ENCODE peak calls at places on chromosomes 1 and 21, in ten cellular contexts. X is endothelial cell of umbilical vein, N is GM23338, R is brain microvascular endothelial cell, W is fibroblast of pulmonary artery, I is AG10803, V is GM12878, F is right atrium auricular region, S is lower leg skin, M is dorsolateral prefrontal cortex. K is an unnamed sample.

GRCh38 chr1:2936568-2937515 is 84.4 kb upstream of the ACTRT2 start:
- DNase-seq in I (no peak), X (no peak), R (no peak), M (no peak), W (no peak), S (no peak), N (no peak), F (no peak), V (no peak), K (no peak)

GRCh38 chr21:32886339-32886738 is 114.8 kb upstream of the PAXBP1 start:
- DNase-seq in R (no peak), W (no peak), V (no peak), N (no peak), M (no peak), X (no peak), I (no peak), S (no peak), F (no peak), K (no peak)

GRCh38 chr1:184598403-184598802 is 156.3 kb downstream of the EDEM3 start:
- DNase-seq in M (no peak), N (no peak), S (no peak), F (no peak), X (no peak), V (no peak), I (no peak), R (no peak), W (no peak), K (no peak)

GRCh38 chr1:170885551-170885950 is 49.8 kb upstream of the MROH9 start:
- DNase-seq in X (no peak), M (no peak), V (no peak), F (no peak), W (no peak), N (no peak), R (no peak), I (peak; percentile 67), S (no peak), K (no peak)

GRCh38 chr1:218459878-218460277 is 114.7 kb downstream of the TGFB2 start:
- DNase-seq in F (no peak), R (peak; percentile 90), X (peak; percentile 82), I (peak; percentile 92), W (peak; percentile 91), M (no peak), S (no peak), N (peak; percentile 87), V (no peak), K (no peak)

GRCh38 chr1:158730453-158730852 is 9.9 kb upstream of the OR6K3 start:
- DNase-seq in R (no peak), X (no peak), I (no peak), W (no peak), V (no peak), N (no peak), M (no peak), F (no peak), S (no peak), K (no peak)

GRCh38 chr1:56330400-56331026 is 248.8 kb downstream of the PLPP3 start:
- DNase-seq in I (peak; percentile 56), X (peak; percentile 61), R (peak; percentile 43), V (peak; percentile 68), N (no peak), F (no peak), W (peak; percentile 65), S (no peak), M (no peak), K (no peak)

GRCh38 chr1:219269171-219269570 is 95.5 kb downstream of the LYPLAL1 start:
- DNase-seq in M (no peak), I (no peak), W (no peak), V (no peak), N (no peak), X (peak; percentile 6), S (no peak), F (no peak), R (no peak), K (no peak)

GRCh38 chr1:111696330-111696729 is 42.9 kb downstream of the INKA2 start:
- DNase-seq in V (peak; percentile 20), W (no peak), N (no peak), X (no peak), I (no peak), M (no peak), F (no peak), S (no peak), R (no peak), K (no peak)

GRCh38 chr1:43835141-43836021 is 98.2 kb upstream of the ARTN start:
- DNase-seq in X (peak; percentile 10), R (peak; percentile 85), F (no peak), V (no peak), N (peak; percentile 38), I (peak; percentile 93), S (no peak), W (peak; percentile 85), M (no peak), K (no peak)

GRCh38 chr1:14970115-14970798 is 183.3 kb upstream of the TMEM51 start:
- DNase-seq in V (no peak), I (peak; percentile 97), S (peak; percentile 83), N (peak; percentile 65), X (peak; percentile 39), M (no peak), W (peak; percentile 71), R (peak; percentile 96), F (peak; percentile 71), K (peak; percentile 56)

DNA sequence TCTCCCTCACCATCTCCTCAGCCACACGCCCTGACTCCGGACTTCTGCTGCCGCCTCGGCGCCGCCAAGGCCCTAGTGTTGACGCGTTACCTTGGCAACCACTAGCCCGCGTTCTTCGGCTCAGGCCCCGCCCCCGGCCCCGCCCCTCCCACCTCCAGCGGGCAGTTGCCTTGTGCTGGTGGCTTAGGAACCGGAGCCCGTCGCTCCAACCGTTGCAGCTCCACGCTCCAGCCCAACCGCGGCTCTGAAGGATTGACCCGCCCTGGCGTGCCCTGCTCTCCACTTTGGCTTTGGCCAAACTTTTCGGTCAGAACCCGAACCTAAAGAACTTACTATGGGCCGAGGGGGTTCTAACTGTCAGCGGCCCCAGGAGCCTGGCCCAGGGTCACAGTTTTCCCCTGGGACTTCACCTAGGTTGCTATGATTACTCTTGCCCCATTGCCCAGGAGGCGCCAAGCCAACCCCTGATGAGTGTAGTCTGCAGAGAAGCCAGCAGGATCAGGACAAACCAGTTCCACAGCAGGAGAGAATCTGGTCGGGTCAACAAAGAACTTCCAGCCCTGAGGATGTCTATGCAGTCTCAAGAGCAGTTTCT is at the start of gene CFAP45:
- DNase-seq in S (peak; percentile 68), F (peak; percentile 90), N (peak; percentile 97), X (peak; percentile 76), V (no peak), I (peak; percentile 61), W (peak; percentile 82), M (no peak), R (peak; percentile 85), K (no peak)
- H3K4me3 ChIP-seq in S (no peak within 1 kb of the TSS), F (no peak within 1 kb of the TSS), N (peak within 1 kb of the TSS; percentile 57), X (no peak within 1 kb of the TSS), V (no peak within 1 kb of the TSS), I (no peak within 1 kb of the TSS), W (no peak within 1 kb of the TSS), M (no peak within 1 kb of the TSS), R (peak within 1 kb of the TSS; percentile 3), K (peak within 1 kb of the TSS; percentile 18)

DNA sequence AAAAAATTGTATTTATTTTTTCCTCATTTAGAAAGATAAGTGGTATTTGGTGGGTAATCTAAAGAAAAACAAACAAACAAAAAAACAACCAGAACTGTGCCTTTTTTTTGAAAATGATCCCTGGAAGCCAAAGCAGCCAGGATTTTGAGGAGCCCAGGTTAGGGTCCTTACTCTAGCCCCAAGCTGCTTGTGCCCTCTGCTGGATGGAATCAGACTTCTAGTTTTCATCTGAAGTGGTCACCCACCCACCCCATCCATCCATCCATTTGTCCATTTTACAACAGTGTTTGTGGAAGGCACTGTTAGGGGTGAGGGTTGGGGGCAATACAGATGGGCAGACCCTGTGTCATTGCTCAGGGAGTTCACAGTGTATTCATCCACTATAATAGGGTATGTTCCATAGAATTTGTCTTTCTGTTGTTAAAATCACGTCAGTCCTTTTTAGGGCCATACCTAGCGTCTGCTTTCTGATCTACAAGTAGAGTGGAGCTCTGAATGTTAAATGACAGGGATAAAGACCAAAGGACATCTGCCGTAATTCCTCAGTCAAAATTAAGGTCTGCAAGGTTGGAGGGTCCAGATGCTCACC is 3.0 kb downstream of the LRRC42 start:
- DNase-seq in M (no peak), V (no peak), R (no peak), N (peak; percentile 86), W (peak; percentile 69), S (no peak), I (peak; percentile 40), F (no peak), X (peak; percentile 33), K (no peak)
- TF ChIP-seq CTCF in M (peak; percentile 57), V (peak; percentile 69), R (peak; percentile 82), N (peak; percentile 78), W (peak; percentile 72), S (no peak), I (peak; percentile 62), F (peak; percentile 58), X (peak; percentile 44), K (peak; percentile 80)

GRCh38 chr1:79822053-79822452 is 815.5 kb upstream of the ADGRL4 start:
- DNase-seq in F (no peak), W (no peak), N (no peak), X (no peak), S (no peak), R (no peak), I (no peak), M (no peak), V (no peak), K (no peak)

GRCh38 chr1:79825551-79825950 is 819.0 kb upstream of the ADGRL4 start:
- DNase-seq in I (no peak), R (no peak), N (no peak), S (no peak), F (no peak), W (no peak), X (no peak), M (no peak), V (no peak), K (no peak)
- H3K4me3 ChIP-seq in I (no peak overlapping the region), R (no peak overlapping the region), N (no peak overlapping the region), S (no peak overlapping the region), F (no peak overlapping the region), W (no peak overlapping the region), X (no peak overlapping the region), M (no peak overlapping the region), V (no peak overlapping the region), K (no peak overlapping the region)

GRCh38 chr1:224181453-224181810 is 1.6 kb upstream of the DEGS1 start:
- DNase-seq in N (no peak), S (no peak), R (no peak), V (no peak), I (no peak), X (no peak), M (no peak), F (no peak), W (no peak), K (no peak)

GRCh38 chr1:224182866-224183590 is at the start of gene DEGS1:
- DNase-seq in X (peak; percentile 86), F (peak; percentile 81), S (peak; percentile 66), M (peak; percentile 79), I (peak; percentile 73), V (no peak), R (peak; percentile 62), W (peak; percentile 74), N (peak; percentile 92), K (no peak)

GRCh38 chr1:224182057-224182865 is 779 bp upstream of the DEGS1 start:
- DNase-seq in V (peak; percentile 91), R (no peak), N (no peak), S (no peak), F (peak; percentile 42), X (no peak), I (no peak), M (no peak), W (no peak), K (peak; percentile 71)

GRCh38 chr1:224185208-224185607 is 2.2 kb downstream of the DEGS1 start:
- DNase-seq in X (no peak), V (no peak), M (no peak), N (no peak), I (no peak), R (no peak), F (no peak), S (no peak), W (no peak), K (no peak)

GRCh38 chr1:224183591-224184312 is 712 bp downstream of the DEGS1 start:
- DNase-seq in X (peak; percentile 69), F (peak; percentile 60), W (peak; percentile 62), N (peak; percentile 59), V (no peak), R (peak; percentile 43), M (no peak), S (no peak), I (peak; percentile 83), K (no peak)
- TF ChIP-seq CTCF in X (no peak), F (no peak), W (no peak), N (no peak), V (peak; percentile 6), R (no peak), M (no peak), S (no peak), I (no peak), K (no peak)